ENCODE peak calls at places on chromosomes 11 and 22, in five cellular contexts. W is BE2C, F is cardiac muscle cell, S is astrocyte of the spinal cord, U is IMR-90. O is an unnamed sample.

GRCh38 chr11:85823816-85824215 is 12.9 kb upstream of the SYTL2 start:
- DNase-seq in W (no peak), F (no peak), S (no peak), U (peak; percentile 46), O (no peak)

GRCh38 chr11:130160460-130161090 is 993 bp downstream of the ST14 start:
- DNase-seq in W (no peak), F (no peak), S (no peak), U (no peak), O (no peak)

GRCh38 chr22:41445171-41446056 is 1.2 kb downstream of the TOB2 start:
- DNase-seq in W (no peak), F (peak; percentile 29), S (peak; percentile 24), U (no peak), O (no peak)

GRCh38 chr11:108221401-108221800 is 1.0 kb downstream of the NPAT start:
- DNase-seq in W (no peak), F (no peak), S (peak; percentile 35), U (peak; percentile 45), O (no peak)

GRCh38 chr22:36027960-36028645 is 521 bp downstream of the RBFOX2 start:
- DNase-seq in W (no peak), F (peak; percentile 74), S (peak; percentile 15), U (no peak), O (peak; percentile 58)

GRCh38 chr11:36030707-36031365 is 87.0 kb downstream of the LDLRAD3 start:
- DNase-seq in W (peak; percentile 33), F (no peak), S (peak; percentile 58), U (peak; percentile 78), O (no peak)

GRCh38 chr11:12854829-12855228 is 154.3 kb upstream of the RASSF10 start:
- DNase-seq in W (no peak), F (no peak), S (no peak), U (no peak), O (no peak)

GRCh38 chr11:70481625-70482528 is 83.5 kb downstream of the CTTN start:
- DNase-seq in W (no peak), F (no peak), S (peak; percentile 74), U (peak; percentile 63), O (no peak)

GRCh38 chr11:63609971-63610580 is 4.2 kb downstream of the PLAAT3 start:
- DNase-seq in W (no peak), F (no peak), S (peak; percentile 10), U (no peak), O (no peak)

GRCh38 chr22:37745548-37746365 is 48.9 kb downstream of the TRIOBP start:
- DNase-seq in W (peak; percentile 93), F (peak; percentile 95), S (peak; percentile 91), U (peak; percentile 84), O (peak; percentile 83)

GRCh38 chr22:22038178-22038880 is 55.7 kb upstream of the TOP3B start:
- DNase-seq in W (no peak), F (no peak), S (no peak), U (peak; percentile 53), O (no peak)

GRCh38 chr22:48104786-48105185 is 1342.3 kb downstream of the TBC1D22A start:
- DNase-seq in W (no peak), F (no peak), S (no peak), U (no peak), O (no peak)

GRCh38 chr11:130166457-130166784 is 6.8 kb downstream of the ST14 start:
- DNase-seq in W (peak; percentile 67), F (no peak), S (peak; percentile 94), U (peak; percentile 99), O (no peak)

GRCh38 chr22:42820075-42820763 is 36.9 kb downstream of the ARFGAP3 start:
- DNase-seq in W (no peak), F (peak; percentile 42), S (peak; percentile 78), U (peak; percentile 93), O (no peak)

GRCh38 chr11:13134886-13135285 is 125.8 kb downstream of the RASSF10 start:
- DNase-seq in W (no peak), F (no peak), S (no peak), U (no peak), O (no peak)

GRCh38 chr11:56876621-56877312 is 111.9 kb upstream of the OR5AK2 start:
- DNase-seq in W (no peak), F (no peak), S (peak; percentile 0), U (peak; percentile 1), O (no peak)

GRCh38 chr11:20162824-20163777 is 2.8 kb upstream of the DBX1 start:
- DNase-seq in W (peak; percentile 35), F (peak; percentile 75), S (peak; percentile 23), U (peak; percentile 18), O (peak; percentile 35)

GRCh38 chr22:32103648-32104326 is 55.3 kb downstream of the C22orf42 start:
- DNase-seq in W (no peak), F (no peak), S (no peak), U (peak; percentile 3), O (no peak)

GRCh38 chr11:123521001-123521400 is 90.9 kb downstream of the GRAMD1B start:
- DNase-seq in W (no peak), F (no peak), S (no peak), U (no peak), O (no peak)

GRCh38 chr11:115242982-115243381 is 261.2 kb downstream of the CADM1 start:
- DNase-seq in W (no peak), F (no peak), S (no peak), U (no peak), O (no peak)

DNA sequence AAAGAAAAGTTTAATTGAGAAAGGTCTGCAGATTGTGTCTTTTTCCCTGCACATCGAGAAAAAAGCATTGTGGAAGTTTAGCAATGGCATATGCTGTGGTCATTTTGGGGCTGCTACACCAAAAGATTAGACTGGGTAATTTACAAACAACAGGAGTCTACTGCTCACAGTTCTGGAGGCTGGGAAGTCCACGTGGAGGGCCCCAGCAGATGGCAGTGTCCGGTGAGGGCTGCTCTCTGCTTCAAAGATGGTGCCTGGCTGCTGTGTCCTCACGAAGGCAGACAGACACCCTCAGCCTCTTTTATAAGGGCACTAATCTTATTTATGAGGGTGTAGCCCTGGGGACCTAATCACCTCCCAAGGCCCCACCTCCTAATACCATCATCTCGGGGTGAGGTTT is 21.1 kb downstream of the PHF21B start:
- DNase-seq in W (no peak), F (no peak), S (no peak), U (no peak), O (no peak)
- TF ChIP-seq CTCF in W (peak; percentile 20), F (no peak), S (peak; percentile 5), U (no peak), O (no peak)

DNA sequence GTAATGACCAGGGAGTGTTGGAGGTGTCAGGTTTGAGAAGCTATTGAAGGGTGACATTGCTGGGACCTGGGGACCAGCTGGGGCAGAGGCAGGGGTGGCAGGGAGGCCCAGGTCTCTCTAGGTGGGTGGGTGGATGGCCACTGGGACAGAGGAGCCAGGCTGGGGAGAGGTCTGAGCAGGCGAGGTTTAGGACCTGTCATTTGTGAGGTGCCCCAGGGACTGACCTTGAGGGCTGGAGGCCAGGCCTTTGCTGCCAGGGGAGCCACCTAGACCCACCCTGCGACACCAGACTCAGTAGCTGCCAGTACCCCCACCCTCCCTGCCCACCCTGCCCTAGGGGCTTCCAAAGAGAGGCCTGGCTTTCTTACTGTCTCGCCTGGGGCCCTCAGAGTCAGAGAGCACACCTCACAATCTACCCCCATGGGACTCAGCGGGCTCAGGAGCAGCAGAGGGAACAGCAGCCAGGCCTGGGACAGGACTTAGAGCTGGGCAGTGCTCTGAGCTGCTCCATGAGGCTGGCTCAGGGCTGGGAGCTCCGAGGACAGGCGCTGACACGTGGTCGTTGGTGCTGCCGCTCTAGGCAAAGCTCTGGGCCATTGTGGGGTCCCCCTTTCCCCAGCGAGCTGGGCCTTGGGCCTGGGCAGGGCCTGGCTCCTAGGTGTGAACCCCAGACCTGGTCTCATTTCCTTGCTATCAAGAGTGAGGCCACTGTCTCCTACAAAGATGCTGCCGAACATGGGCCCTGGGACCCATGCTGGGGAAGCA is 28.6 kb upstream of the PPARA start:
- DNase-seq in W (no peak), F (no peak), S (no peak), U (no peak), O (no peak)
- TF ChIP-seq CTCF in W (no peak), F (no peak), S (no peak), U (no peak), O (no peak)

GRCh38 chr11:5291207-5291838 is 10.4 kb downstream of the OR51B4 start:
- DNase-seq in W (no peak), F (peak; percentile 23), S (peak; percentile 52), U (peak; percentile 68), O (no peak)
- TF ChIP-seq CTCF in W (peak; percentile 17), F (peak; percentile 75), S (peak; percentile 74), U (peak; percentile 63), O (peak; percentile 53)

GRCh38 chr11:18005376-18006129 is 7.3 kb downstream of the SERGEF start:
- DNase-seq in W (no peak), F (no peak), S (no peak), U (no peak), O (no peak)
- TF ChIP-seq CTCF in W (no peak), F (no peak), S (no peak), U (no peak), O (no peak)

GRCh38 chr22:50621948-50622722 is 5.8 kb downstream of the ARSA start:
- DNase-seq in W (no peak), F (no peak), S (no peak), U (no peak), O (no peak)
- TF ChIP-seq CTCF in W (peak; percentile 27), F (no peak), S (peak; percentile 29), U (peak; percentile 9), O (peak; percentile 23)

GRCh38 chr11:32792948-32793475 is 1.4 kb downstream of the CCDC73 start:
- DNase-seq in W (peak; percentile 36), F (peak; percentile 68), S (peak; percentile 52), U (peak; percentile 27), O (peak; percentile 31)
- TF ChIP-seq CTCF in W (peak; percentile 57), F (peak; percentile 72), S (peak; percentile 64), U (peak; percentile 57), O (peak; percentile 83)

GRCh38 chr11:15901046-15901445 is 455.3 kb downstream of the SOX6 start:
- DNase-seq in W (no peak), F (peak; percentile 62), S (no peak), U (no peak), O (peak; percentile 24)
- TF ChIP-seq CTCF in W (no peak), F (peak; percentile 30), S (no peak), U (peak; percentile 8), O (peak; percentile 61)